ENCODE peak calls at places on chromosomes 12 and 14, in nine cellular contexts. C, H, F, D, G, M, L, O and E are unnamed samples.

GRCh38 chr12:75505706-75506312 is 5.6 kb downstream of the KRR1 start:
- DNase-seq in H (no peak), M (no peak), G (no peak), C (no peak), O (no peak), D (no peak), L (peak), F (no peak), E (no peak)

GRCh38 chr12:13211859-13212664 is 15.5 kb downstream of the EMP1 start:
- DNase-seq in D (peak), G (no peak), M (peak), O (peak), F (peak), L (peak), H (no peak), C (peak), E (peak)

GRCh38 chr14:75165586-75166391 is 10.6 kb downstream of the TMED10 start:
- DNase-seq in O (no peak), L (no peak), G (no peak), C (peak), H (no peak), D (peak), F (peak), M (no peak), E (no peak)

GRCh38 chr12:81692008-81692407 is 67.1 kb downstream of the PPFIA2 start:
- DNase-seq in L (no peak), D (no peak), F (no peak), C (peak), O (no peak), H (no peak), G (no peak), M (no peak), E (no peak)

GRCh38 chr12:52203126-52203921 is 11.5 kb upstream of the KRT80 start:
- DNase-seq in M (peak), O (peak), F (no peak), G (no peak), H (peak), L (peak), C (peak), D (peak), E (peak)

GRCh38 chr12:71183846-71184245 is 26.0 kb upstream of the TSPAN8 start:
- DNase-seq in D (no peak), G (no peak), H (no peak), C (peak), F (no peak), M (no peak), O (no peak), L (no peak), E (no peak)

GRCh38 chr12:106096376-106096775 is 42.4 kb downstream of the NUAK1 start:
- DNase-seq in O (no peak), D (no peak), F (no peak), L (peak), G (no peak), M (no peak), C (peak), H (no peak), E (no peak)

GRCh38 chr12:14148489-14149240 is 167.3 kb upstream of the GRIN2B start:
- DNase-seq in H (no peak), G (no peak), C (no peak), D (no peak), F (no peak), O (no peak), M (no peak), L (no peak), E (no peak)

GRCh38 chr14:98548071-98548686 is 723.8 kb downstream of the BCL11B start:
- DNase-seq in L (no peak), H (no peak), C (no peak), G (no peak), D (no peak), F (no peak), O (no peak), M (no peak), E (no peak)

GRCh38 chr12:51752490-51752889 is 96.0 kb downstream of the FIGNL2 start:
- DNase-seq in F (peak), H (peak), C (peak), O (no peak), M (peak), G (peak), D (peak), L (peak), E (no peak)

GRCh38 chr12:111448266-111448830 is 42.6 kb downstream of the SH2B3 start:
- DNase-seq in G (no peak), D (no peak), C (no peak), O (no peak), L (no peak), F (no peak), M (no peak), H (no peak), E (peak)

GRCh38 chr12:64054156-64054555 is 167.9 kb downstream of the KICS2 start:
- DNase-seq in H (no peak), G (no peak), M (no peak), D (no peak), O (no peak), C (no peak), F (no peak), L (no peak), E (no peak)

GRCh38 chr14:68397827-68398226 is 395.0 kb downstream of the ZFP36L1 start:
- DNase-seq in G (no peak), F (no peak), O (no peak), D (no peak), M (no peak), H (peak), L (peak), C (no peak), E (no peak)

GRCh38 chr12:1766110-1766509 is 54.3 kb upstream of the LRTM2 start:
- DNase-seq in D (no peak), M (no peak), C (no peak), L (no peak), G (no peak), H (no peak), F (no peak), O (no peak), E (no peak)

GRCh38 chr14:58626441-58626840 is 11.3 kb upstream of the DACT1 start:
- DNase-seq in M (no peak), C (no peak), F (no peak), O (no peak), D (no peak), L (peak), G (no peak), H (no peak), E (no peak)

GRCh38 chr12:65584041-65584440 is 240.2 kb upstream of the HMGA2 start:
- DNase-seq in L (no peak), H (no peak), M (no peak), D (no peak), F (no peak), G (no peak), C (no peak), O (no peak), E (no peak)

GRCh38 chr12:18483723-18484325 is 222.5 kb downstream of the PIK3C2G start:
- DNase-seq in O (no peak), G (no peak), D (no peak), H (no peak), M (no peak), F (no peak), L (no peak), C (no peak), E (no peak)

GRCh38 chr12:91098942-91099341 is 12.4 kb downstream of the LUM start:
- DNase-seq in G (peak), F (no peak), D (no peak), O (no peak), C (peak), M (no peak), H (peak), L (peak), E (no peak)

GRCh38 chr12:121494093-121494787 is 86.6 kb downstream of the KDM2B start:
- DNase-seq in C (peak), D (peak), O (no peak), L (peak), G (no peak), F (no peak), H (no peak), M (peak), E (peak)

GRCh38 chr12:65822732-65823480 is 1.4 kb upstream of the HMGA2 start:
- DNase-seq in H (no peak), G (peak), L (peak), F (no peak), C (peak), O (no peak), M (no peak), D (no peak), E (no peak)

GRCh38 chr14:76942288-76942778 is 86.2 kb downstream of the IRF2BPL start:
- DNase-seq in H (no peak), G (no peak), F (no peak), C (no peak), O (no peak), M (no peak), D (no peak), L (no peak), E (no peak)

GRCh38 chr14:56117765-56118610 is at the start of gene PELI2:
- DNase-seq in D (peak), L (peak), M (peak), O (peak), F (peak), G (peak), H (no peak), C (peak), E (peak)

GRCh38 chr12:41981758-41982157 is 162.9 kb downstream of the GXYLT1 start:
- DNase-seq in C (peak), L (peak), F (no peak), O (no peak), D (no peak), M (no peak), G (no peak), H (no peak), E (no peak)

GRCh38 chr12:131133015-131133905 is 179.6 kb downstream of the ADGRD1 start:
- DNase-seq in C (no peak), G (no peak), H (no peak), D (no peak), L (no peak), O (no peak), M (peak), F (no peak), E (no peak)

GRCh38 chr14:54683882-54684794 is 117.2 kb downstream of the SAMD4A start:
- DNase-seq in L (peak), C (peak), M (no peak), F (no peak), D (no peak), O (no peak), H (no peak), G (peak), E (no peak)

GRCh38 chr14:69916396-69916795 is 37.2 kb downstream of the SMOC1 start:
- DNase-seq in D (no peak), F (no peak), G (no peak), O (no peak), C (no peak), H (no peak), M (no peak), L (no peak), E (no peak)

GRCh38 chr14:79044894-79045624 is 874.9 kb downstream of the NRXN3 start:
- DNase-seq in H (peak), G (no peak), F (no peak), C (peak), M (no peak), O (no peak), L (peak), D (peak), E (no peak)

GRCh38 chr12:32104572-32105355 is 1.9 kb upstream of the BICD1 start:
- DNase-seq in L (no peak), H (no peak), O (no peak), D (no peak), C (no peak), G (no peak), F (no peak), M (no peak), E (no peak)

GRCh38 chr12:128976120-128976519 is 122.8 kb downstream of the GLT1D1 start:
- DNase-seq in M (no peak), O (no peak), D (peak), F (peak), H (no peak), G (no peak), L (no peak), C (peak), E (peak)

GRCh38 chr14:36521598-36522345 is 1.7 kb upstream of the NKX2-1 start:
- DNase-seq in O (no peak), F (no peak), C (peak), D (no peak), H (no peak), L (no peak), G (no peak), M (no peak), E (no peak)

GRCh38 chr14:104689620-104690265 is 325 bp downstream of the INF2 start:
- DNase-seq in L (peak), O (no peak), G (no peak), F (no peak), D (no peak), C (peak), M (no peak), H (no peak), E (no peak)

GRCh38 chr12:115916910-115917668 is 360.4 kb downstream of the MED13L start:
- DNase-seq in O (no peak), F (peak), G (no peak), H (no peak), C (peak), D (peak), L (peak), M (peak), E (peak)

GRCh38 chr14:23284654-23285529 is 1.0 kb downstream of the HOMEZ start:
- DNase-seq in O (no peak), C (peak), D (no peak), F (no peak), L (peak), H (no peak), M (no peak), G (no peak), E (peak)